ENCODE peak calls at places on chromosomes 4 and X, in nine cellular contexts. T, G, L, M, N, C, H, O and J are unnamed samples.

GRCh38 chr4:4480205-4480604 is 61.6 kb downstream of the STX18 start:
- DNase-seq in T (no peak), G (no peak), L (no peak), M (no peak), N (no peak), C (no peak), H (no peak), O (no peak), J (no peak)

GRCh38 chrX:68894142-68894512 is 65.3 kb downstream of the EFNB1 start:
- DNase-seq in T (no peak), G (no peak), L (no peak), M (no peak), N (no peak), C (no peak), H (no peak), O (no peak), J (no peak)

GRCh38 chrX:150536455-150537116 is 31.8 kb upstream of the MTM1 start:
- DNase-seq in T (no peak), G (no peak), L (no peak), M (no peak), N (no peak), C (no peak), H (no peak), O (no peak), J (no peak)

GRCh38 chrX:115174548-115174947 is 14.7 kb upstream of the RBMXL3 start:
- DNase-seq in T (no peak), G (no peak), L (no peak), M (no peak), N (no peak), C (no peak), H (no peak), O (no peak), J (no peak)

GRCh38 chr4:112057479-112057878 is 87.8 kb upstream of the FAM241A start:
- DNase-seq in T (no peak), G (no peak), L (no peak), M (no peak), N (no peak), C (no peak), H (no peak), O (no peak), J (no peak)

GRCh38 chr4:81833596-81833995 is 361.9 kb upstream of the RASGEF1B start:
- DNase-seq in T (no peak), G (no peak), L (no peak), M (no peak), N (no peak), C (no peak), H (no peak), O (no peak), J (no peak)

GRCh38 chr4:100894339-100894870 is 376.6 kb upstream of the EMCN start:
- DNase-seq in T (no peak), G (no peak), L (no peak), M (no peak), N (no peak), C (no peak), H (no peak), O (no peak), J (no peak)

GRCh38 chrX:95076449-95076848 is 1402.4 kb downstream of the FAM133A start:
- DNase-seq in T (peak), G (no peak), L (no peak), M (no peak), N (no peak), C (no peak), H (no peak), O (no peak), J (no peak)

GRCh38 chr4:90293320-90293719 is 166.1 kb downstream of the CCSER1 start:
- DNase-seq in T (no peak), G (no peak), L (no peak), M (no peak), N (no peak), C (no peak), H (no peak), O (no peak), J (no peak)

GRCh38 chr4:111028829-111029228 is 406.0 kb upstream of the PITX2 start:
- DNase-seq in T (no peak), G (no peak), L (no peak), M (no peak), N (no peak), C (no peak), H (no peak), O (no peak), J (no peak)

GRCh38 chr4:147791870-147792269 is 60.0 kb downstream of the ARHGAP10 start:
- DNase-seq in T (no peak), G (no peak), L (no peak), M (no peak), N (no peak), C (no peak), H (no peak), O (no peak), J (no peak)

GRCh38 chr4:158534727-158535126 is 13.0 kb downstream of the RXFP1 start:
- DNase-seq in T (no peak), G (no peak), L (no peak), M (no peak), N (no peak), C (no peak), H (no peak), O (no peak), J (no peak)
- H3K27ac ChIP-seq in T (no peak), G (no peak), L (no peak), M (no peak), N (no peak), C (no peak), H (no peak), O (no peak), J (no peak)

DNA sequence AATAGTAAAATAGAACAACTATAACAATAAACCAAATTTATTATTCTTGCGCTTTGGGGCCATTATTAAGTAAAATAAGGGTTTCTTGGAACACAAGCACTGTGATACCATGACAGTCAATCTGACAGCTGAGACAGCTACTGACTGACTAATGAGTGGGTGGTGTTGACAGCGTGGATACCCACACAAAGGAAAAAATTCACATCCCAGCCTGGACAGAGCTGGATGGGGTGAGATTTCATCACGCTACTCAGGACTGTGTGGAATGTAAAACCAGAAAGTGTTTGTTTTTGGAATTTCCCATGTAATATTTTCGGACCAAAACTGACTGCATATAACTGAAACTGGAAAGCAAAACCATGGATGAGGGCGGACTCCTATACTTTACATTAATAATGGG is 48.8 kb downstream of the IGFBP7 start:
- DNase-seq in T (no peak), G (no peak), L (no peak), M (no peak), N (no peak), C (no peak), H (no peak), O (no peak), J (no peak)
- H3K27ac ChIP-seq in T (no peak), G (no peak), L (no peak), M (no peak), N (peak), C (peak), H (no peak), O (no peak), J (no peak)

DNA sequence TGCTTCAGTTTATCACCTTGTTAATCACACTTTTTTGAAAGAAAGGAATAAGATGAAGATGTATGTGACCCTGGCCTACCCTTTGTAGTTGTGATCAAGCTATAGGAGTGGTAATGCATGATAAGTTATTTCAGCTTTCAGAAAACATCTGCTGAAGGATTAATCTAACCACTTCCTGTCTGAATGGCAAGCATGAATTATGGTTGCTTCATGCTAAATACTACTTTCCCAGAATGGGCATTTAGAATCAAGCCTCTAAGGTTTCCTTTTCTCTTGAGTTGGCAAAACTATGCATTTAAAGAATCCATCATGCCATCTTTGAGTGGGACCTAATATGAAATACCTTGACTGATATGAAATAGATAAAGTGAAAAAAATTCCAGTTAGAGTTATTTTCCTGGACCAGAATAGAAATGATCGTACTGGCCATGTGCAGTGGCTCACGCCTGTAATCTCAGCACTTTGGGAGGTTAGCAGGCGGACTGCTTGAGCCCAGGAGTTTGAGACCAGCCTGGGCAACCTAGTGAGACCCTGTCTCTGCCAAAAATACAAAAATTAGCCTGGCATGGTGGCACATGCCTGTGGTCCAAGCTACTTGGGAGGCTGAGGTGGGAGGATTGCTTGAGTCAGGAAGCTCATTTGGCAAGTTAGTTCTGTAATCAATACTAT is 59.1 kb downstream of the ANXA3 start:
- DNase-seq in T (no peak), G (no peak), L (peak), M (no peak), N (no peak), C (no peak), H (no peak), O (no peak), J (no peak)
- H3K27ac ChIP-seq in T (no peak), G (no peak), L (no peak), M (no peak), N (no peak), C (no peak), H (no peak), O (no peak), J (no peak)

GRCh38 chr4:39030726-39031125 is 1.5 kb downstream of the TMEM156 start:
- DNase-seq in T (no peak), G (no peak), L (no peak), M (no peak), N (no peak), C (no peak), H (no peak), O (no peak), J (no peak)

GRCh38 chr4:39036172-39036571 is 4.0 kb upstream of the TMEM156 start:
- DNase-seq in T (no peak), G (no peak), L (no peak), M (no peak), N (no peak), C (no peak), H (no peak), O (no peak), J (no peak)

GRCh38 chr4:39037491-39037825 is 5.2 kb upstream of the TMEM156 start:
- DNase-seq in T (no peak), G (no peak), L (no peak), M (no peak), N (no peak), C (no peak), H (no peak), O (no peak), J (no peak)

GRCh38 chr4:39029752-39030694 is 2.2 kb downstream of the TMEM156 start:
- DNase-seq in T (no peak), G (no peak), L (peak), M (no peak), N (no peak), C (no peak), H (no peak), O (peak), J (no peak)

GRCh38 chr4:39032218-39033085 is at the start of gene TMEM156:
- DNase-seq in T (no peak), G (no peak), L (peak), M (no peak), N (no peak), C (no peak), H (no peak), O (no peak), J (no peak)
- H3K27ac ChIP-seq in T (no peak), G (no peak), L (peak), M (peak), N (no peak), C (no peak), H (no peak), O (peak), J (peak)

GRCh38 chr4:177451108-177451500 is 8.9 kb upstream of the AGA start:
- DNase-seq in T (no peak), G (no peak), L (no peak), M (no peak), N (no peak), C (no peak), H (no peak), O (no peak), J (no peak)

GRCh38 chr4:177455591-177455990 is 13.4 kb upstream of the AGA start:
- DNase-seq in T (no peak), G (no peak), L (no peak), M (no peak), N (no peak), C (no peak), H (peak), O (no peak), J (no peak)

GRCh38 chr4:177448850-177449249 is 6.6 kb upstream of the AGA start:
- DNase-seq in T (no peak), G (no peak), L (no peak), M (no peak), N (no peak), C (no peak), H (no peak), O (no peak), J (no peak)

GRCh38 chr4:177450421-177451107 is 8.3 kb upstream of the AGA start:
- DNase-seq in T (no peak), G (no peak), L (no peak), M (no peak), N (no peak), C (no peak), H (no peak), O (no peak), J (no peak)

GRCh38 chr4:177453116-177453515 is 10.9 kb upstream of the AGA start:
- DNase-seq in T (no peak), G (no peak), L (no peak), M (no peak), N (no peak), C (no peak), H (no peak), O (no peak), J (no peak)
- H3K27ac ChIP-seq in T (no peak), G (no peak), L (no peak), M (no peak), N (no peak), C (no peak), H (no peak), O (no peak), J (no peak)

DNA sequence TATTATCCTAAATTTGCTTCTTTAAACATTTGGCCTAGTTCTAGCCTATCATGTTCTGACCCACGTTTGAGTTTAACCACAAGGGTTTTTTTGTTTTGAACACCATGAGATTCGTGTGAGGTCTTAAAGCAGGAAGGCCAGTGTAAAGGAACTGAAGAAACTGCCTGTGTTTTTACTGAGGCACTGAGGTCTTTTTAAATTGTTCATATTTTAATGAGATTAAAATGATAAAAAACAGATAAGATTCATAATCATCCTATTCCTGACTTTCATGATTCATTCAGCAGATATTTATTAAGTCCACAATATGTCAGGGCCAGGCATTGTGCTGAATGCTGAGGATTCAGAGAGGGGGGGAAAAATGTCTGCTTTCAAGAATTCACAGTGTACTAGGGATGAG is 3.2 kb downstream of the RPS6KA3 start:
- DNase-seq in T (no peak), G (no peak), L (peak), M (no peak), N (no peak), C (no peak), H (no peak), O (no peak), J (no peak)
- H3K27ac ChIP-seq in T (no peak), G (no peak), L (peak), M (no peak), N (peak), C (no peak), H (no peak), O (no peak), J (peak)